ENCODE peak calls at places on chromosomes 13 and 19, in six cellular contexts. V is endodermal cell, H is uterus, K is cardiac muscle cell, G is IMR-90, W is left lung. T is an unnamed sample.

GRCh38 chr13:19658192-19658591 is 24.7 kb downstream of the MPHOSPH8 start:
- DNase-seq in H (no peak), V (no peak), W (no peak), G (no peak), K (no peak), T (no peak)

GRCh38 chr19:15236886-15237285 is 4.6 kb upstream of the EPHX3 start:
- DNase-seq in V (no peak), W (no peak), K (no peak), H (no peak), G (no peak), T (no peak)

GRCh38 chr13:99159331-99160061 is 41.2 kb upstream of the UBAC2 start:
- DNase-seq in H (no peak), V (no peak), K (no peak), G (no peak), W (no peak), T (no peak)

GRCh38 chr13:51623473-51623872 is 39.2 kb downstream of the WDFY2 start:
- DNase-seq in H (no peak), W (no peak), V (no peak), G (no peak), K (no peak), T (peak; percentile 44)

GRCh38 chr19:58479736-58480480 is 3.8 kb downstream of the ZNF446 start:
- DNase-seq in V (no peak), K (no peak), G (no peak), W (no peak), H (no peak), T (no peak)

GRCh38 chr19:44869728-44870470 is 21.2 kb upstream of the TOMM40 start:
- DNase-seq in K (peak; percentile 94), G (peak; percentile 84), H (no peak), V (no peak), W (peak; percentile 76), T (peak; percentile 77)

GRCh38 chr13:93254775-93255174 is 28.2 kb downstream of the GPC6 start:
- DNase-seq in G (no peak), H (no peak), V (no peak), W (no peak), K (no peak), T (no peak)

GRCh38 chr13:65830411-65831172 is 1399.5 kb downstream of the PCDH9 start:
- DNase-seq in G (no peak), H (no peak), W (no peak), V (no peak), K (no peak), T (no peak)

GRCh38 chr13:72166102-72166660 is 299.2 kb upstream of the DACH1 start:
- DNase-seq in K (no peak), V (no peak), H (no peak), W (no peak), G (no peak), T (no peak)

GRCh38 chr13:42524487-42525034 is 49.4 kb upstream of the TNFSF11 start:
- DNase-seq in W (no peak), G (no peak), H (no peak), K (no peak), V (no peak), T (no peak)

GRCh38 chr13:98397221-98397620 is 179.7 kb downstream of the STK24 start:
- DNase-seq in V (no peak), W (no peak), H (no peak), G (peak; percentile 40), K (peak; percentile 35), T (peak; percentile 62)

GRCh38 chr13:75621147-75621546 is 15.0 kb upstream of the LMO7 start:
- DNase-seq in H (no peak), K (peak; percentile 37), V (no peak), W (no peak), G (peak; percentile 70), T (peak; percentile 72)

GRCh38 chr19:35264281-35265125 is 4.3 kb upstream of the USF2 start:
- DNase-seq in V (peak; percentile 39), G (no peak), W (peak; percentile 26), H (peak; percentile 11), K (no peak), T (no peak)

GRCh38 chr19:14006766-14007562 is 844 bp upstream of the RFX1 start:
- DNase-seq in G (no peak), V (peak; percentile 96), H (no peak), W (no peak), K (no peak), T (no peak)

GRCh38 chr19:38142176-38143035 is 81.6 kb downstream of the DPF1 start:
- DNase-seq in W (peak; percentile 42), V (peak; percentile 94), H (peak; percentile 60), G (peak; percentile 28), K (peak; percentile 66), T (peak; percentile 78)

GRCh38 chr13:41017153-41017552 is 2.0 kb downstream of the ELF1 start:
- DNase-seq in W (no peak), G (no peak), V (no peak), H (no peak), K (no peak), T (no peak)
- H3K4me3 ChIP-seq in W (peak overlapping the region; percentile 44), G (no peak overlapping the region), V (peak overlapping the region; percentile 73), H (no peak overlapping the region), K (no peak overlapping the region), T (no peak overlapping the region)

DNA sequence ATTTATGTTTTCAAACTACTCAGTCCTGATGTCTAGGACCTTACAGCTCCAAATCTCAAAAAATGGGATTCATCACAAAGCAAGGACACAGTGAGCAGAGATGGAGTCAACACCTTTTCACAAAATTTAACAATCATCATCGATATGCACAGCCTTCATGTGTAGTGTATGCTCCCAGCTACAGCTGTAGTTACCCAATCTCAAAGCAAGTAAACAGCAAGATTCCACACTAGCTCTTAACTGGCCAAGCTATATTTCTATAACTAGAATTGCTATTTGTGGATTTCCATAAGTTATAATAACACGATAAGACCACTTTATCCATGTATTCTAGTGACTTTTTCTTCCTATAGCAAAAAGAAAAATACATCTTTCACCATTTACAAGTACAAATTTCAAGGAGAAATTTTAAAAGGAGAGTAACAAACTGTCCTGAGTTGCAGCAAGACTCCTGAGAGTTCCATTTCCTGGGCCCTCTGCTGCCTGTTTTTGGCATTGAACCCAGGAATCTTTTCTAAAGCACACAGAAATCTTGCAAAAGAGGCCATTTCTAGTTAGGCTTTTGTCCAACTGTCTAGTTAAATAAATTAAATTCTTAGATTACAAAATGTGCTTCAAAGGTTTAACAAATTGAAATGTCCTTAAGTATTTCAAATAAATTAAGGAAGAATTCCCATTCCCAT is 460.6 kb downstream of the FGF14 start:
- DNase-seq in V (peak; percentile 65), H (no peak), G (peak; percentile 2), W (no peak), K (no peak), T (peak; percentile 66)
- TF ChIP-seq CTCF in V (peak; percentile 70), H (no peak), G (peak; percentile 19), W (no peak), K (no peak), T (peak; percentile 68)

GRCh38 chr13:66914155-66914554 is 316.0 kb downstream of the PCDH9 start:
- DNase-seq in K (no peak), H (no peak), V (no peak), G (peak; percentile 5), W (no peak), T (no peak)
- H3K4me3 ChIP-seq in K (no peak overlapping the region), H (no peak overlapping the region), V (no peak overlapping the region), G (no peak overlapping the region), W (no peak overlapping the region), T (no peak overlapping the region)

DNA sequence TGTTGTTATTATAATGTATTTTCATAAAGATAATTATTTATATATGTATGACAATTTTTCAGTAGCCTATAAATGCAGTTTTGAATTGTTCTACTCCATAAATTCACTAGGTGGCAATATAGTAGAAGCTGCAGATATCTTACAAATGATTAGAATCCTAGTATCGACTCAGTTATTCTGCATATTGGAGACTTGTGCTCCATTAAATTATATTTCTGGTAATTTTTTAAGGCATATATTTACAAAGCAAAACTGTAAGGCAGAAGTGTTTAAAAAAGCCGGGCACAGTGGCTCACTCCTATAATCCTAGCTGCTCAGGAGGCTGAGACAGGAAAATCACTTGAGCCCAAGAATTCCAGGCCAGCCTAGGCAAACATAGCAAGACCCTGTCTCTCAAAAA is 58.7 kb downstream of the DPY19L3 start:
- DNase-seq in G (peak; percentile 10), V (no peak), K (peak; percentile 29), H (no peak), W (no peak), T (peak; percentile 50)
- TF ChIP-seq CTCF in G (peak; percentile 21), V (peak; percentile 61), K (peak; percentile 44), H (no peak), W (peak; percentile 23), T (peak; percentile 51)

GRCh38 chr19:3096902-3097326 is 2.8 kb downstream of the GNA11 start:
- DNase-seq in G (no peak), V (no peak), K (no peak), W (no peak), H (no peak), T (no peak)
- H3K4me3 ChIP-seq in G (no peak overlapping the region), V (peak overlapping the region; percentile 88), K (no peak overlapping the region), W (peak overlapping the region; percentile 70), H (peak overlapping the region; percentile 7), T (no peak overlapping the region)

DNA sequence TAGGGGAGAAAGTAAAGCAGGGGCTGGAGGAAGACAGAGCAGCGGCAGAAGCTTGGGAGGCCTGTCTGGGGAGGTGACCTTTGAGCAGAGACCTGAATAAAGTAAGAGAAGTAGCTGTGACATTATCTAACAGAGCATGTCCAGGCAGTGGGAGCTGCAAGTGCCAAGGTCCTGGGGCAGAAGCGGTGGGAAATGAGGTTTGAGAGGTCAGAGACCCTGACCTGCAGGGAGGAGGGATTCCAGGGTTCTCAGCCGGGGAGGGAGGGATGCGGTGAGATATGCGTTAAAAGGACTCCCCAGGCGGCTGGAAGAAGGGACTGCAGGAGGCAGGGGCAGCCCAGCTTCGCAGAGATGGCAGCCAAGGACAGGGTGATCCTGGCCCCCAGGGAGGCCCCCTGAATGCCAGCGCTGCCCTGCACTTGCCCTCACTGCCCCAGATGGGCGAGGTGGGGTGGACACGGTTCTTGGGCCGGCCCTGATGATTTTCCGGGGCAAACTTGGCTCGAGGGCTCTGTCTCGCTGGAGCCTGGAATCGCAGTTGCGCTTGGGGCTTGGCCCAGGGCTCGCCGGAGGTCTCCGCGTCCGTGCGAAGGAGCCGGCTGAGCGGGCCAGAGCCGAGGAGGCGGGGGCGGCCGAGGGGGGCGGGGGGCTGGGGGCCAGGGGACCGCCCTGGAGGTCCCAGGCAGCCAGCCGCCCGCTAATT is 3.2 kb downstream of the CRLF1 start:
- DNase-seq in K (peak; percentile 33), G (no peak), V (peak; percentile 81), W (no peak), H (no peak), T (peak; percentile 31)
- TF ChIP-seq CTCF in K (peak; percentile 39), G (no peak), V (peak; percentile 65), W (no peak), H (no peak), T (peak; percentile 46)

T was measured in choroid plexus epithelial cell.